ENCODE peak calls at places on chromosomes 6 and 20, in five cellular contexts. N is neural progenitor cell; F is fibroblast of lung; H is substantia nigra; G is CD4-positive, alpha-beta T cell. J is an unnamed sample.

GRCh38 chr6:108492131-108492766 is 68.5 kb upstream of the FOXO3 start:
- DNase-seq in F (peak), H (no peak), N (peak), G (no peak), J (no peak)

GRCh38 chr20:49276201-49276894 is 1.5 kb downstream of the ZNFX1 start:
- DNase-seq in N (no peak), G (peak), H (no peak), F (peak), J (no peak)

GRCh38 chr20:1364106-1364505 is 28.7 kb downstream of the FKBP1A start:
- DNase-seq in G (no peak), N (no peak), F (no peak), H (no peak), J (no peak)

GRCh38 chr20:54133434-54134427 is 40.1 kb downstream of the CYP24A1 start:
- DNase-seq in N (peak), G (no peak), F (peak), H (no peak), J (no peak)

GRCh38 chr6:154579046-154579823 is 68.8 kb upstream of the CNKSR3 start:
- DNase-seq in N (no peak), H (no peak), F (no peak), G (no peak), J (no peak)

GRCh38 chr6:165987483-165988305 is 180.0 kb downstream of the TBXT start:
- DNase-seq in G (no peak), H (peak), F (peak), N (peak), J (peak)

GRCh38 chr6:11411592-11411991 is 126.0 kb upstream of the TMEM170B start:
- DNase-seq in F (no peak), H (no peak), N (no peak), G (no peak), J (no peak)

GRCh38 chr6:68239034-68239433 is 396.0 kb upstream of the ADGRB3 start:
- DNase-seq in G (no peak), N (no peak), F (no peak), H (no peak), J (no peak)

GRCh38 chr6:105790635-105791034 is 295.5 kb upstream of the PRDM1 start:
- DNase-seq in G (no peak), N (no peak), F (no peak), H (no peak), J (no peak)

GRCh38 chr6:163645560-163645959 is 231.0 kb downstream of the QKI start:
- DNase-seq in G (no peak), N (no peak), H (no peak), F (no peak), J (no peak)

GRCh38 chr6:13914346-13914745 is 10.4 kb upstream of the RNF182 start:
- DNase-seq in N (peak), G (no peak), H (no peak), F (peak), J (no peak)

GRCh38 chr6:150666071-150666470 is 66.4 kb downstream of the PLEKHG1 start:
- DNase-seq in G (no peak), F (peak), N (no peak), H (no peak), J (no peak)

GRCh38 chr6:116073765-116074450 is 13.2 kb upstream of the FRK start:
- DNase-seq in N (no peak), F (peak), H (no peak), G (no peak), J (no peak)

GRCh38 chr20:46131396-46131795 is 13.3 kb downstream of the CD40 start:
- DNase-seq in F (no peak), G (no peak), N (no peak), H (no peak), J (no peak)

GRCh38 chr6:122619309-122619708 is 9.1 kb downstream of the PKIB start:
- DNase-seq in F (no peak), N (no peak), G (no peak), H (no peak), J (no peak)

GRCh38 chr6:147075326-147075840 is 128.8 kb upstream of the STXBP5 start:
- DNase-seq in G (no peak), H (no peak), F (no peak), N (no peak), J (no peak)

GRCh38 chr20:23049201-23049932 is at the start of gene THBD:
- DNase-seq in G (no peak), H (peak), F (peak), N (peak), J (peak)

GRCh38 chr6:52576054-52576391 is 837 bp downstream of the TRAM2 start:
- DNase-seq in F (no peak), N (no peak), G (no peak), H (no peak), J (no peak)
- H3K27ac ChIP-seq in F (peak), N (no peak), G (no peak), H (peak), J (peak)

DNA sequence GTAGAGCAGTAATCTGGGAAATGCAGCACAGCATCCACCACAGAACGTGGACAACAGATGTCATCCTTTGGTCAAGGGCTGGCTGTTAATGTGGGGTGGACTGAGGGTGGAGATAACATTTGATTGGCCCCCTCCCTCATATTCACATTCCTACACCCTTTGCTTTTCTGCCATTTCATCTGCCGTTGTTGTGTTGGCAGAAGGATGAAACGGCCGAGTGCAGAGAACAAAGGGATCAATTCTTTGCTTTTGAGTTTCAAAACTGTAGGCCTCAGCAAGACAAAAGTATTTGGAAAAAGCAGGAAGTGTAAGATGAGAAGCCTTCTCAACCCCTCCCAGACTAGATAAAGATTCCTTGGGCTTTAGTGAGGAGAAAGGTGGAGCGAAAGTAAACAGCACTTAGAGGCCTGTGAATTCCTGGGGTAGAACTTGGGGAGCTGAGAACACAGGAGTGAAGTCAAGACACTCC is 74.2 kb upstream of the PHIP start:
- DNase-seq in G (no peak), F (no peak), N (peak), H (no peak), J (no peak)
- H3K27ac ChIP-seq in G (no peak), F (no peak), N (no peak), H (peak), J (no peak)

GRCh38 chr6:84763397-84764331 is 734 bp downstream of the TBX18 start:
- DNase-seq in G (no peak), F (peak), N (peak), H (no peak), J (no peak)
- H3K27ac ChIP-seq in G (no peak), F (peak), N (no peak), H (no peak), J (peak)

GRCh38 chr6:33578164-33578563 is 1.9 kb downstream of the BAK1 start:
- DNase-seq in F (no peak), N (no peak), G (no peak), H (no peak), J (no peak)
- H3K27ac ChIP-seq in F (peak), N (no peak), G (peak), H (no peak), J (no peak)

GRCh38 chr6:161363286-161363685 is 89.4 kb upstream of the AGPAT4 start:
- DNase-seq in F (no peak), N (no peak), H (no peak), G (no peak), J (no peak)

GRCh38 chr6:161362266-161362665 is 88.4 kb upstream of the AGPAT4 start:
- DNase-seq in H (no peak), F (no peak), G (no peak), N (no peak), J (no peak)

GRCh38 chr6:161361529-161361928 is 87.7 kb upstream of the AGPAT4 start:
- DNase-seq in G (no peak), F (no peak), H (no peak), N (no peak), J (no peak)

GRCh38 chr6:161359617-161359945 is 85.7 kb upstream of the AGPAT4 start:
- DNase-seq in N (no peak), H (no peak), F (no peak), G (no peak), J (no peak)

GRCh38 chr6:161360505-161360904 is 86.6 kb upstream of the AGPAT4 start:
- DNase-seq in F (no peak), G (no peak), H (no peak), N (no peak), J (no peak)
- H3K27ac ChIP-seq in F (no peak), G (no peak), H (no peak), N (no peak), J (no peak)

GRCh38 chr20:44979090-44979621 is 12.8 kb downstream of the STK4 start:
- DNase-seq in G (no peak), F (peak), H (no peak), N (no peak), J (no peak)
- H3K27ac ChIP-seq in G (peak), F (peak), H (no peak), N (no peak), J (no peak)

GRCh38 chr6:45328523-45328922 is 393 bp downstream of the RUNX2 start:
- DNase-seq in F (no peak), G (no peak), H (no peak), N (no peak), J (no peak)
- H3K27ac ChIP-seq in F (no peak), G (no peak), H (no peak), N (no peak), J (no peak)

DNA sequence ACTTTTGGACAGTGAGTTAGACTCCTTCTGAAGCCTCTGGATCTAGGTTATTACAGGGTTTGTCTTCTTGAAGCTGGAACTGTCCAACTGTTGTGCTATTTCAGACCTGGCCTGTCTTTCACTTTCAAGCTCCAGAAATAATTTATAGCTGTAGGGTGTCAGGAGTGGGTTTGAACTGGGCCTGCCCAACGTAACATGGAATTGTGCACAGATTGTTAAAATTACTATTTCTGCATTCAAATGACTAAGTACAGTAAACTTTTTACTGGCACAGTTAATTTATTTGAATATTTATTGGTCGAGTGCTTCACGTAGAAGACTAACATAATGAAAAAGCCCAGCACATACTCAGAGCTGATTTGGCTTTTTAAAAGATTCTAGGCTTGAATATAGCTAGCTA is 74.3 kb downstream of the ARID1B start:
- DNase-seq in N (no peak), F (no peak), H (no peak), G (no peak), J (no peak)
- H3K27ac ChIP-seq in N (no peak), F (no peak), H (no peak), G (no peak), J (no peak)

DNA sequence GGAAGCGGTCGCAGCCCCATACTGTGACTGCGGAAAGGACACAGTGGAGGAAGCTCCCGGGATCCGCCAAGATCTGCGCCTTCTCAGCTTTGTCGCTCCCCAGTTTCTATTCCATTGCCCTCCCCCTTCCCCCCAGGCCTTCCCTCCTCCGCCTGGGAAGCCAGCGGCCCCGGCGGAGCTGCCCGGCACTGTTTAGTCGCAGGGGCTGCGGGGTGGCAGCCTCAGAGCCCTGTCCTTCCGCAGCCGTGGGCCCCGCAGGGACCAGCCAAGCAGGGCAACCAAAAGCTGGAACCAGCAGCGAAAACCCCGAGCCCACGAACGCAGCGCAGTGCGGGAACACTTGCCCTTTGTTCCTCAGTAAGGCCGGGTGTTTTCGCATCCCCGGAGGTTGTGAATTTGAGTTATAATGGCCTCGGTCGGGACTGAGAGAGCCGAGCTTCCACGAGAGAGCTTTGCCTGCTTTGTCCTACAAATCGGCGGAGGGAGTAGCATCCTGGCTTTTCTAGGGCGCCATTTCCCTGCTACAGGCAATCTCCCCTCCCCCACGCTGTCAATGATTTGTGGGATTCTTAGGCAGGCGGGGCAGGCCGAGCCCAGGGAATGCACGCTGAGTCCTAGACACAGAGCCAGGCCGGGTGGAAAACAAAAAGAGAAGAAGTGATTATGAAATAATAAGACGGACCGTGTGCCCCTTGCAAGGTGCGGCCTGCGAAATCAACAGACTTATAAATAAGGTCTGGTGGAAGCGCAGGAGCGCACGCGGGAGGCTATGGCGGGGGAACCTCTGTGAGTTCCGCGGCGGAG is 4.0 kb upstream of the TUBB2B start:
- DNase-seq in N (peak), H (peak), G (no peak), F (peak), J (peak)
- H3K27ac ChIP-seq in N (no peak), H (peak), G (no peak), F (no peak), J (peak)

J was measured in dorsolateral prefrontal cortex.